ENCODE peak calls at places on chromosomes 3 and 15, in four cellular contexts. G, C, S and V are unnamed samples.

GRCh38 chr3:8470801-8471200 is 30.8 kb upstream of the LMCD1 start:
- DNase-seq in C (no peak), S (no peak), G (no peak), V (no peak)

GRCh38 chr3:103056953-103057450 is 622.2 kb downstream of the ZPLD1 start:
- DNase-seq in G (no peak), C (no peak), S (peak; percentile 7), V (no peak)

GRCh38 chr3:74624301-74624700 is 9.8 kb upstream of the CNTN3 start:
- DNase-seq in G (no peak), S (no peak), C (no peak), V (no peak)

GRCh38 chr15:42285042-42285441 is 11.8 kb upstream of the TMEM87A start:
- DNase-seq in C (no peak), S (no peak), G (no peak), V (no peak)

GRCh38 chr15:84572231-84572630 is 28.6 kb upstream of the ZSCAN2 start:
- DNase-seq in G (no peak), C (no peak), S (no peak), V (no peak)

GRCh38 chr3:56989434-56990294 is 70.8 kb upstream of the SPATA12 start:
- DNase-seq in C (no peak), G (no peak), S (no peak), V (no peak)

GRCh38 chr3:126578702-126579101 is 20.0 kb upstream of the C3orf22 start:
- DNase-seq in G (no peak), S (no peak), C (no peak), V (no peak)

GRCh38 chr3:16243706-16244490 is 20.8 kb downstream of the DPH3 start:
- DNase-seq in C (no peak), G (no peak), S (peak; percentile 79), V (no peak)

GRCh38 chr3:95289295-95289694 is 1226.4 kb downstream of the NSUN3 start:
- DNase-seq in C (no peak), G (no peak), S (peak; percentile 52), V (no peak)

GRCh38 chr3:134332344-134332743 is 41.9 kb downstream of the AMOTL2 start:
- DNase-seq in S (peak; percentile 36), G (no peak), C (no peak), V (no peak)

GRCh38 chr3:134334231-134334900 is 39.9 kb downstream of the AMOTL2 start:
- DNase-seq in S (no peak), G (no peak), C (no peak), V (no peak)

GRCh38 chr3:134334901-134335280 is 39.4 kb downstream of the AMOTL2 start:
- DNase-seq in G (no peak), C (no peak), S (no peak), V (no peak)

GRCh38 chr3:134331811-134332199 is 42.4 kb downstream of the AMOTL2 start:
- DNase-seq in C (no peak), S (no peak), G (no peak), V (no peak)

GRCh38 chr3:134333522-134334181 is 40.6 kb downstream of the AMOTL2 start:
- DNase-seq in C (no peak), S (no peak), G (no peak), V (no peak)
- TF ChIP-seq CTCF in C (no peak), S (no peak), G (no peak), V (no peak)

DNA sequence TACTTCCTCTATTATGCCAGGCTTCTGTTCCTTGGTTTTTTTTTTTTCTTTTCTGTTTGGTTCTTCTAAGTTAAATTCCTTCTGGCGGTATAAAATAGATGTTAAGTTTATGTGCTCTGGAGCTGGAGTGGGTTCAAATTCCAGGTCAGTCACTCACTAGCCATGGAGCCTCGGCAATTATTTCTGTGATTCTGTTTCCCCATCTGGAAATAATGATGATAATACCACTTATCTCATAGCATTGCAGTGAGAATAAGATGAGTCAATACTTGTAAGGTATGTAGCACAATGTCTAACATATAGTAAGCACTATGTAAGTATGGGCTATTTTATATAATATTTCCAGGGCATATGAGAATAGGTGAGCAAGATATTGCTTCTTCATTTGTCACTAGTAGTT is 33.2 kb upstream of the ZDHHC23 start:
- DNase-seq in C (no peak), G (no peak), S (no peak), V (no peak)
- TF ChIP-seq CTCF in C (no peak), G (no peak), S (no peak), V (no peak)

DNA sequence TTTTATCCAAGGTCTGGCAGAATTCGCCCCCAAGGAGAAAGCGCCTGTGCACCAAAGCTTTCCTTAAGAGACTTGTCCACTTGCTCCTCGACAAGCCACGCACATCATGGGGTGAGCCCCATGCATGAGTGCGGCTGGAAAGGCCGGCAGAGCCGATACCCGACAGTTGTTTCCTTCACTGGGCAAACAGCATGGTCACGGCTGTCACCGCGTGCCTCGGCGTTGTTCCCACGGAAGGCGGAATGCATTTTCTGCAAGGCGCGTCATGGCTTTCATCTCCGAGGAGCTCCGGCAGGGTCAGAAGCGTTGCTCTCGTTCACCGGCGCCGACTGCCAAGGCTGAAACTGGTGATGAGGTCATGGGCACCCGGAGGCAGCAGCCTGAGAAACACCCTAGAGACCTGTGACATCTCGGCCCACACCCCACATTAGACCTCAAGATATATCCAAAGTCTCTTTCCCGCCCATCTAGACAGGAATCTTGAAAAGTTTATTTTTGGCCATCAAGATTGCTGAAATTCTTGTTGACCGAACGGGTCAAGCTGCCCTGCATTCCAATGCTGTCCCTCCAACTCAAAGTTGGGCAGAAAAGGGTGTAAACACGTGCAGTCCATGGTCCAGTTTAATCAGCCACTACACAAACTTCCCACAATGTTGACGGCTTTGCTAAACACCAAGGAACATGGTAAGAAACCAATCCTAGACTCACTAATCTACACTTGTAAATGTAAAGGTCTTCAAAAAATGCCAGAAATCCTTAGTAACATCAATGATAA is 604 bp upstream of the TJP1 start:
- DNase-seq in G (no peak), C (peak; percentile 64), S (peak; percentile 67), V (peak; percentile 64)
- TF ChIP-seq CTCF in G (no peak), C (no peak), S (no peak), V (no peak)

GRCh38 chr15:25691544-25692430 is 171.3 kb downstream of the ATP10A start:
- DNase-seq in S (no peak), G (no peak), C (no peak), V (no peak)
- TF ChIP-seq CTCF in S (peak; percentile 28), G (no peak), C (no peak), V (no peak)

DNA sequence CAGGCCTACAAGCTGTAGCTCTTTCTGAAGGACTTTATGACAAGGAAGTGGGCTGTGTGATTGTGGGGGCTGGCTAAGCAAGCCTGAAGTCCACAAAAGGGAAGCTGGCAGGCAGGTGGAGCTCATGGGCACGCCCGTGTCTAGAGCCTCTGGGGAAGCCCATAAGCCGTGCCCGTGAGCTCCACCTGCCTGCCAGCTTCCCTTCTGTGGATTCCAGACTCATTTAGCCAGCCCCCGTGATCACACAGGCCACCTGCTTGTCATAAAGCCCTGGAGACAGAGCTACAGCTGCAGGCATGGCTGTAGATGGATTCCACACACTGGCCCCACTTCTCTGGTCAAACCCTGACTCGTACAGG is 15.2 kb downstream of the EFCC1 start:
- DNase-seq in C (no peak), G (peak; percentile 72), S (peak; percentile 30), V (no peak)
- TF ChIP-seq CTCF in C (no peak), G (peak; percentile 52), S (no peak), V (no peak)

DNA sequence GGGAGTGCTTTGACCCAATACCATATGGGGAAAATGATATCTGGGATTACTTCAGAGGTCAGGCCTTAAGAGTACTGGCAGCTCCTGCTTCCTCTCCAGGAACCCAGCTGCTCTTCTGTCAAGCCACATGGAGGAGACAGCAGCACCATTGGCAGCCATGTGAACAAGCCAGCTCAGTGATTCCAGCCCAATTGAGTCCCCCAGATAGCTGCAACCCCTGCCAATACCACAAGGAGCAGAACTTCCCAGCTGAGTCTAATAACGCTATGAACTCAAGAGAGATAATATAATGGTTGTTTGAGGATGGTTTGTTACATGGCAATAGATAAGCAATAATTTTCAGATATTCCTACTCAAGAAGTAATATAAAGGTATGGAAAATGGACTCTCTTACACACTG is 126.8 kb upstream of the CPNE4 start:
- DNase-seq in S (no peak), G (no peak), C (peak; percentile 27), V (no peak)
- TF ChIP-seq CTCF in S (peak; percentile 13), G (no peak), C (no peak), V (no peak)

DNA sequence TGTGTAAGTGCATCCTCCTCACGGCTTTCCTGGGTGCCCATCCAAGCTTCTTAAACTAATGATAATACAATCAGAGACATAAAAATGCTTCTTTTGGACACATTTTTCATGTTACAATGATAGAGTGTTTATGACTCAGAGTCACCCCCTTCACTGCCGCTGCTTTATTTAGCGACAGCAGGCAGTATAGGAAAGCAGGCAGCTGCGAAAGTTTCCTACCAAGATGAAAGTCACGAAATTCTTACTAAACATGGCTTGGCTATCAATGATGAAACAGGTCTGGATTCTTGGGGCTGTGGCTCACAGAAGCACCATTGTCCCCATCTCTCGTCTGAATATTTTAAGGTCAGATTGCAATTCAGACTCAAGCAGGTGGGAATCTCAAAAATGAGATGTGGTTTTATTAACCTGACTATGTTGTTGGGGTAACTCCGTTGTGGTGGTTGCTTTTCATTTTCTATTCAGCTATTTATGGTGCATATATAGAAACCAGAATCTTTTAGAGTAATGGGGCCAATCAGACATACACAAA is 346.4 kb upstream of the MDFIC2 start:
- DNase-seq in C (no peak), G (no peak), S (no peak), V (no peak)
- TF ChIP-seq CTCF in C (no peak), G (no peak), S (no peak), V (no peak)

GRCh38 chr15:78284758-78285157 is 14.7 kb downstream of the SKIC8 start:
- DNase-seq in S (no peak), C (no peak), G (no peak), V (no peak)
- TF ChIP-seq CTCF in S (no peak), C (no peak), G (peak; percentile 29), V (no peak)

DNA sequence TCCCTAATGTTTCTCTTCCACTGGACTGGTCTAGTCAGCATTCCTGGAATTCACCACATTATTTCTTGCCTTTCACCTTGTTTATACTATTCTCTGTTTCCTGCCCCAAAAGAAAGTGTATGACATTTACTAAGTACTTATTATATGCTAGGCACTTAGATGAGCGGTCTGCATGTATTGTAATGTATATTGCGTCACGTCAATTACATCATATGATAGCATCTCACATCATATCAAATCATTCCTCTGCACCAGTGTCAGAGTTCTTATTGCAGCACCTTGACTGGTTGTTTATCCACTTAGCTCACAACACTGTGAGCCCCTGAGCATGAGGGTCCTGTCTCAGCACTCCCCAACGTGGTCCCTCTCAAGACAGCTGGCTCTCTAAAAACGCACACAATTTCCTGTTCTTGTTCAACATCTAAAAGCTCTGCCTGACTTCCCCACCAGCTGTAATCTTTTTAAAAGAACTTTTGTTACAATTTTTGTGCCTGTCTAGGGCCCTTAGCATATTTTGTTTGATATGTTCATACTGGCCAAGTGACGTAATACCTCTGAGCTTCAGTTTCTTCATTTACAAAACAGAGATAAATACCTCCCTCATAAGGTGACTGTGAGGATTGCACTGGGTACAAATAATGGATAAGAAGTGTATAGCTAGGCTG is 58.8 kb downstream of the ARHGAP31 start:
- DNase-seq in S (peak; percentile 62), C (no peak), G (no peak), V (no peak)
- TF ChIP-seq CTCF in S (peak; percentile 65), C (no peak), G (peak; percentile 44), V (no peak)